ENCODE peak calls at places on chromosome 5, in seven cellular contexts. One of them, this sample, is unnamed.

GRCh38 chr5:20360243-20360642 is 372.2 kb upstream of the CDH18 start:
- DNase-seq in IMR-90: no peak
- DNase-seq in testis: no peak
- DNase-seq in stomach: no peak
- DNase-seq in A549: no peak
- DNase-seq in sigmoid colon: no peak
- DNase-seq in GM12891: no peak
- DNase-seq in this sample: no peak

GRCh38 chr5:1346627-1347440 is 1.9 kb upstream of the CLPTM1L start:
- DNase-seq in GM12891: no peak
- DNase-seq in testis: peak
- DNase-seq in stomach: no peak
- DNase-seq in IMR-90: no peak
- DNase-seq in A549: no peak
- DNase-seq in sigmoid colon: no peak
- DNase-seq in this sample: no peak

GRCh38 chr5:91977599-91977998 is 594.5 kb upstream of the ARRDC3 start:
- DNase-seq in testis: no peak
- DNase-seq in A549: no peak
- DNase-seq in sigmoid colon: no peak
- DNase-seq in stomach: no peak
- DNase-seq in GM12891: no peak
- DNase-seq in IMR-90: no peak
- DNase-seq in this sample: no peak

GRCh38 chr5:179371681-179372675 is 26.7 kb upstream of the ADAMTS2 start:
- DNase-seq in A549: no peak
- DNase-seq in GM12891: no peak
- DNase-seq in IMR-90: no peak
- DNase-seq in testis: no peak
- DNase-seq in stomach: no peak
- DNase-seq in sigmoid colon: peak
- DNase-seq in this sample: peak

GRCh38 chr5:168755548-168756093 is 176.5 kb upstream of the PANK3 start:
- DNase-seq in GM12891: no peak
- DNase-seq in stomach: no peak
- DNase-seq in sigmoid colon: no peak
- DNase-seq in IMR-90: no peak
- DNase-seq in A549: no peak
- DNase-seq in testis: no peak
- DNase-seq in this sample: no peak

GRCh38 chr5:167065784-167066183 is 1225.7 kb upstream of the WWC1 start:
- DNase-seq in GM12891: no peak
- DNase-seq in sigmoid colon: no peak
- DNase-seq in stomach: no peak
- DNase-seq in A549: no peak
- DNase-seq in IMR-90: no peak
- DNase-seq in testis: no peak
- DNase-seq in this sample: no peak

GRCh38 chr5:125042243-125042887 is 295.9 kb upstream of the ZNF608 start:
- DNase-seq in stomach: no peak
- DNase-seq in A549: no peak
- DNase-seq in GM12891: no peak
- DNase-seq in testis: no peak
- DNase-seq in sigmoid colon: no peak
- DNase-seq in IMR-90: peak
- DNase-seq in this sample: no peak

GRCh38 chr5:95471447-95471846 is 80.3 kb downstream of the FAM81B start:
- DNase-seq in sigmoid colon: no peak
- DNase-seq in stomach: no peak
- DNase-seq in GM12891: no peak
- DNase-seq in IMR-90: no peak
- DNase-seq in testis: no peak
- DNase-seq in A549: no peak
- DNase-seq in this sample: no peak

GRCh38 chr5:149635394-149635793 is 54.1 kb downstream of the ARHGEF37 start:
- DNase-seq in testis: no peak
- DNase-seq in sigmoid colon: no peak
- DNase-seq in stomach: no peak
- DNase-seq in IMR-90: peak
- DNase-seq in A549: no peak
- DNase-seq in GM12891: no peak
- DNase-seq in this sample: peak

GRCh38 chr5:154972476-154973080 is 31.7 kb downstream of the MRPL22 start:
- DNase-seq in stomach: no peak
- DNase-seq in IMR-90: peak
- DNase-seq in GM12891: no peak
- DNase-seq in A549: peak
- DNase-seq in sigmoid colon: no peak
- DNase-seq in testis: peak
- DNase-seq in this sample: no peak

DNA sequence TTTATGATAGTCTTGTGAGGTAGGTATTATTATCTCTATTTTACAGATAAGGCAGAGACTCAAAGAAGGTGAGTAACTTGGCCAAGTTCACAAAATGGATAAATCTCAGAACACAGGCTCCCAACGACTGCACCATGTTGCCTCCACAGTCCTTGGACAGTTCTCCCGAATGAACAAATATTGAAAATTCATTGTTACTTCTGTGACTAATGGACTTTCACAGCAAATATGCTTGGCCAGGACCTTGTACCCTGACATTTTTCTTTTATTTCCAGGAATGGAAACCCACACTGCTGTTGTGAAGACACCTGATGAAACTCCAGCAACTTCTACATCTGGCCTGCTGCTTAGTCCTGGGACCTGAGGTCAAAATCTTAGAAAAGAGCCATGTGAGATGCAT is 2.5 kb upstream of the CYSTM1 start:
- DNase-seq in testis: no peak
- DNase-seq in A549: no peak
- DNase-seq in GM12891: no peak
- DNase-seq in stomach: no peak
- DNase-seq in sigmoid colon: no peak
- DNase-seq in IMR-90: no peak
- DNase-seq in this sample: no peak
- TF ChIP-seq POLR2A in testis: no peak
- TF ChIP-seq POLR2A in A549: no peak
- TF ChIP-seq POLR2A in GM12891: no peak
- TF ChIP-seq POLR2A in stomach: no peak
- TF ChIP-seq POLR2A in sigmoid colon: no peak
- TF ChIP-seq POLR2A in IMR-90: no peak
- TF ChIP-seq POLR2A in this sample: no peak

GRCh38 chr5:57987552-57987951 is 472.3 kb downstream of the PLK2 start:
- DNase-seq in stomach: no peak
- DNase-seq in sigmoid colon: no peak
- DNase-seq in A549: no peak
- DNase-seq in IMR-90: no peak
- DNase-seq in testis: no peak
- DNase-seq in GM12891: no peak
- DNase-seq in this sample: no peak

GRCh38 chr5:57993866-57994265 is 466.0 kb downstream of the PLK2 start:
- DNase-seq in IMR-90: no peak
- DNase-seq in stomach: no peak
- DNase-seq in testis: no peak
- DNase-seq in sigmoid colon: no peak
- DNase-seq in GM12891: no peak
- DNase-seq in A549: no peak
- DNase-seq in this sample: no peak

GRCh38 chr5:57988808-57989207 is 471.1 kb downstream of the PLK2 start:
- DNase-seq in sigmoid colon: no peak
- DNase-seq in stomach: no peak
- DNase-seq in testis: no peak
- DNase-seq in GM12891: no peak
- DNase-seq in IMR-90: no peak
- DNase-seq in A549: no peak
- DNase-seq in this sample: no peak

GRCh38 chr5:57986746-57987145 is 473.1 kb downstream of the PLK2 start:
- DNase-seq in testis: no peak
- DNase-seq in GM12891: no peak
- DNase-seq in IMR-90: peak
- DNase-seq in sigmoid colon: no peak
- DNase-seq in A549: no peak
- DNase-seq in stomach: no peak
- DNase-seq in this sample: no peak

DNA sequence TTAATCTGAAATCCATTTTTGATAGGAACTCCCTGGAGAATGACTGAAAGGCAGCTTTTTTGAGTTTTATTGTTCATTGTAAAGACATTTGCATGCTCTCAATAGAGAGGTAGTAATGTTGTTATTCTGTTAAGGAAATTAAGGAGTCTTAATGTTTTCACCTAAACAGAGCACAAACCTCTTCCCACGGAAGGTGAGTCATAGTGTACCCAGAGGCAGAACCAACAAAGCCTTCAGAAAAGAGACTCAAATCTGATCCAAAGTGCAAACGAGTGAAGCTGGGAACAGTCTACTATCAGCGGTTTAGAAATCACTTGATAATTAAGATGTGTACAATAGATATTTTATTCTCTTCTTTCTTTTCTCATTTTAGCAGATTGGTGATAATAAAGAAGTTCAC is 470.5 kb downstream of the PLK2 start:
- DNase-seq in testis: no peak
- DNase-seq in IMR-90: peak
- DNase-seq in GM12891: no peak
- DNase-seq in A549: peak
- DNase-seq in sigmoid colon: no peak
- DNase-seq in stomach: no peak
- DNase-seq in this sample: no peak
- TF ChIP-seq POLR2A in testis: no peak
- TF ChIP-seq POLR2A in IMR-90: no peak
- TF ChIP-seq POLR2A in GM12891: no peak
- TF ChIP-seq POLR2A in A549: no peak
- TF ChIP-seq POLR2A in sigmoid colon: no peak
- TF ChIP-seq POLR2A in stomach: no peak
- TF ChIP-seq POLR2A in this sample: no peak

GRCh38 chr5:140926903-140927573 is 939 bp downstream of the PCDHAC1 start:
- DNase-seq in sigmoid colon: peak
- DNase-seq in testis: peak
- DNase-seq in GM12891: no peak
- DNase-seq in A549: no peak
- DNase-seq in stomach: no peak
- DNase-seq in IMR-90: no peak
- DNase-seq in this sample: peak

GRCh38 chr5:140925806-140926205 is 293 bp upstream of the PCDHAC1 start:
- DNase-seq in IMR-90: no peak
- DNase-seq in A549: no peak
- DNase-seq in sigmoid colon: no peak
- DNase-seq in GM12891: no peak
- DNase-seq in testis: peak
- DNase-seq in stomach: no peak
- DNase-seq in this sample: no peak

GRCh38 chr5:140926211-140926902 is at the start of gene PCDHAC1:
- DNase-seq in IMR-90: no peak
- DNase-seq in sigmoid colon: peak
- DNase-seq in stomach: peak
- DNase-seq in GM12891: no peak
- DNase-seq in testis: peak
- DNase-seq in A549: peak
- DNase-seq in this sample: peak
- TF ChIP-seq POLR2A in IMR-90: no peak
- TF ChIP-seq POLR2A in sigmoid colon: no peak
- TF ChIP-seq POLR2A in stomach: no peak
- TF ChIP-seq POLR2A in GM12891: no peak
- TF ChIP-seq POLR2A in testis: no peak
- TF ChIP-seq POLR2A in A549: no peak
- TF ChIP-seq POLR2A in this sample: no peak

DNA sequence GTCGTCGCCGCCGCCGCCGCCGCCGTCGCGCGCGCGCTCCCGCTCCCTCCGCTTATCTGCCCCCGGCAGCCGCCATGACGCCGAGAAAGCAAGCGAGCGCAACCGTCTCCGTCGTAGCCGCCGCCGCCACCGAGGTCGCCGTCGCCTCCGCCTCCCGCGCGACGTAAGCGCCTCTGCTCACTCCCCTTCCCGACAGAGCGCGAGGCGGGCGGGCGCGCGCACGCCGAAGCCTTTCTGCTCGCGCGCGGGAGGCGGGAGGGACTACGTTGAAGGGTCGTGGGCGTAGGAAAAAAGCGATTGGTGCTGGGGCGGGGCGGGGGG is at the start of gene CHD1:
- DNase-seq in GM12891: peak
- DNase-seq in IMR-90: peak
- DNase-seq in testis: peak
- DNase-seq in sigmoid colon: peak
- DNase-seq in stomach: peak
- DNase-seq in A549: peak
- DNase-seq in this sample: peak
- TF ChIP-seq POLR2A in GM12891: peak
- TF ChIP-seq POLR2A in IMR-90: peak
- TF ChIP-seq POLR2A in testis: no peak
- TF ChIP-seq POLR2A in sigmoid colon: no peak
- TF ChIP-seq POLR2A in stomach: no peak
- TF ChIP-seq POLR2A in A549: peak
- TF ChIP-seq POLR2A in this sample: peak

GRCh38 chr5:178215263-178216002 is 11.1 kb downstream of the HNRNPAB start:
- DNase-seq in A549: no peak
- DNase-seq in testis: no peak
- DNase-seq in stomach: no peak
- DNase-seq in sigmoid colon: no peak
- DNase-seq in IMR-90: no peak
- DNase-seq in GM12891: no peak
- DNase-seq in this sample: no peak
- TF ChIP-seq POLR2A in A549: no peak
- TF ChIP-seq POLR2A in testis: no peak
- TF ChIP-seq POLR2A in stomach: no peak
- TF ChIP-seq POLR2A in sigmoid colon: no peak
- TF ChIP-seq POLR2A in IMR-90: no peak
- TF ChIP-seq POLR2A in GM12891: peak
- TF ChIP-seq POLR2A in this sample: no peak

GRCh38 chr5:139301766-139302499 is 8.4 kb downstream of the MATR3 start:
- DNase-seq in IMR-90: no peak
- DNase-seq in stomach: no peak
- DNase-seq in A549: no peak
- DNase-seq in sigmoid colon: no peak
- DNase-seq in testis: no peak
- DNase-seq in GM12891: no peak
- DNase-seq in this sample: no peak

GRCh38 chr5:139304391-139305324 is 11.1 kb downstream of the MATR3 start:
- DNase-seq in IMR-90: no peak
- DNase-seq in stomach: no peak
- DNase-seq in sigmoid colon: no peak
- DNase-seq in GM12891: no peak
- DNase-seq in A549: no peak
- DNase-seq in testis: no peak
- DNase-seq in this sample: no peak

GRCh38 chr5:139306628-139307379 is 13.3 kb downstream of the MATR3 start:
- DNase-seq in sigmoid colon: no peak
- DNase-seq in GM12891: no peak
- DNase-seq in A549: no peak
- DNase-seq in stomach: no peak
- DNase-seq in testis: no peak
- DNase-seq in IMR-90: no peak
- DNase-seq in this sample: no peak

GRCh38 chr5:139308797-139309196 is 15.3 kb downstream of the MATR3 start:
- DNase-seq in sigmoid colon: no peak
- DNase-seq in testis: no peak
- DNase-seq in A549: no peak
- DNase-seq in GM12891: no peak
- DNase-seq in stomach: no peak
- DNase-seq in IMR-90: no peak
- DNase-seq in this sample: no peak

GRCh38 chr5:139306197-139306596 is 12.7 kb downstream of the MATR3 start:
- DNase-seq in IMR-90: no peak
- DNase-seq in stomach: no peak
- DNase-seq in A549: no peak
- DNase-seq in GM12891: no peak
- DNase-seq in sigmoid colon: no peak
- DNase-seq in testis: no peak
- DNase-seq in this sample: no peak
- TF ChIP-seq POLR2A in IMR-90: no peak
- TF ChIP-seq POLR2A in stomach: no peak
- TF ChIP-seq POLR2A in A549: no peak
- TF ChIP-seq POLR2A in GM12891: no peak
- TF ChIP-seq POLR2A in sigmoid colon: no peak
- TF ChIP-seq POLR2A in testis: no peak
- TF ChIP-seq POLR2A in this sample: no peak

This sample was measured in suprapubic skin.